ENCODE peak calls at places on chromosomes 7 and 10, in ten cellular contexts. T, S, X, M, Q, W, F, V, U and C are unnamed samples. For H3K4me1, the result is how much of the 10 kb centered on the place peaks cover.

GRCh38 chr10:89327803-89328441 is at the start of gene IFIT3:
- DNase-seq in T (no peak), W (peak), S (peak), M (no peak), X (peak), U (peak), Q (no peak), V (peak), F (no peak), C (peak)

GRCh38 chr10:103197177-103197576 is 4.1 kb upstream of the NT5C2 start:
- DNase-seq in V (peak), W (peak), S (peak), Q (no peak), U (peak), F (no peak), X (peak), T (no peak), M (peak), C (peak)

GRCh38 chr7:2760098-2760889 is 72.3 kb downstream of the AMZ1 start:
- DNase-seq in Q (peak), S (peak), U (peak), M (no peak), F (no peak), X (peak), W (no peak), T (peak), V (peak), C (peak)

GRCh38 chr10:65571011-65571570 is 1354.7 kb upstream of the LRRTM3 start:
- DNase-seq in M (no peak), F (no peak), V (no peak), U (peak), T (no peak), Q (peak), W (no peak), S (peak), X (no peak), C (no peak)

GRCh38 chr10:81848514-81848913 is 26.5 kb upstream of the NRG3 start:
- DNase-seq in T (no peak), W (peak), U (no peak), S (no peak), F (no peak), X (no peak), Q (peak), M (no peak), V (no peak), C (no peak)

GRCh38 chr10:36021096-36021495 is 379.0 kb upstream of the FZD8 start:
- DNase-seq in W (no peak), T (no peak), V (no peak), Q (no peak), S (no peak), F (no peak), U (no peak), M (no peak), X (no peak), C (no peak)

GRCh38 chr7:135645296-135645904 is 16.9 kb upstream of the STMP1 start:
- DNase-seq in Q (peak), U (peak), M (no peak), X (no peak), W (peak), T (peak), S (peak), F (no peak), V (no peak), C (no peak)

GRCh38 chr7:29214056-29214455 is 19.5 kb downstream of the CHN2 start:
- DNase-seq in F (no peak), U (no peak), Q (no peak), V (no peak), X (no peak), S (no peak), M (no peak), W (no peak), T (no peak), C (no peak)

GRCh38 chr10:35711615-35712411 is 69.7 kb upstream of the FZD8 start:
- DNase-seq in S (no peak), T (no peak), M (no peak), U (no peak), W (no peak), V (no peak), X (no peak), Q (no peak), F (no peak), C (no peak)

GRCh38 chr7:26365077-26365896 is 73.6 kb downstream of the SNX10 start:
- DNase-seq in X (no peak), S (peak), T (peak), W (peak), M (no peak), U (peak), F (peak), Q (peak), V (peak), C (peak)

GRCh38 chr7:45182856-45183710 is 25.5 kb downstream of the RAMP3 start:
- DNase-seq in W (no peak), X (no peak), Q (no peak), V (peak), U (no peak), F (peak), T (no peak), S (no peak), M (no peak), C (peak)

GRCh38 chr7:91941450-91941849 is 788 bp downstream of the AKAP9 start:
- DNase-seq in V (peak), S (peak), U (peak), M (no peak), F (peak), X (peak), W (peak), Q (peak), T (peak), C (peak)

GRCh38 chr7:7221602-7222038 is 39.3 kb downstream of the C1GALT1 start:
- DNase-seq in S (no peak), T (no peak), W (no peak), X (no peak), V (no peak), Q (no peak), M (no peak), F (no peak), U (peak), C (no peak)

GRCh38 chr7:117069379-117069778 is 116.1 kb downstream of the ST7 start:
- DNase-seq in F (no peak), W (no peak), X (no peak), V (no peak), U (no peak), S (no peak), M (no peak), T (no peak), Q (no peak), C (no peak)

GRCh38 chr10:86795353-86795752 is 38.9 kb downstream of the BMPR1A start:
- DNase-seq in U (peak), V (no peak), W (no peak), S (peak), F (no peak), X (no peak), M (no peak), T (no peak), Q (peak), C (no peak)

GRCh38 chr10:116891208-116891607 is 41.9 kb downstream of the ENO4 start:
- DNase-seq in V (no peak), X (peak), W (no peak), F (no peak), Q (no peak), T (no peak), U (peak), M (no peak), S (no peak), C (no peak)

GRCh38 chr10:29619273-29619672 is 15.5 kb downstream of the SVIL start:
- DNase-seq in U (peak), V (no peak), Q (no peak), M (no peak), T (no peak), S (peak), W (no peak), F (no peak), X (no peak), C (no peak)

GRCh38 chr10:6530966-6531365 is 49.1 kb downstream of the PRKCQ start:
- DNase-seq in X (no peak), V (no peak), M (no peak), W (no peak), Q (no peak), T (no peak), U (no peak), F (no peak), S (no peak), C (no peak)

GRCh38 chr10:31586708-31587107 is 267.7 kb downstream of the ZEB1 start:
- DNase-seq in S (no peak), W (no peak), V (peak), Q (no peak), M (no peak), X (peak), T (no peak), U (no peak), F (no peak), C (no peak)

GRCh38 chr7:157416011-157416410 is 79.2 kb downstream of the DNAJB6 start:
- DNase-seq in W (no peak), S (no peak), T (no peak), X (no peak), M (no peak), V (no peak), Q (no peak), U (no peak), F (no peak), C (no peak)

GRCh38 chr7:81501220-81501619 is 268.6 kb downstream of the HGF start:
- DNase-seq in U (peak), F (no peak), T (peak), Q (no peak), W (no peak), V (no peak), M (no peak), S (no peak), X (no peak), C (no peak)

GRCh38 chr7:27172388-27172774 is 1.7 kb downstream of the HOXA10 start:
- DNase-seq in Q (no peak), M (no peak), U (no peak), F (peak), X (peak), V (no peak), S (no peak), W (no peak), T (no peak), C (peak)

GRCh38 chr10:62095341-62096071 is 173.1 kb downstream of the RTKN2 start:
- DNase-seq in U (peak), V (no peak), X (no peak), F (no peak), S (peak), M (no peak), T (no peak), Q (peak), W (no peak), C (no peak)

GRCh38 chr7:73448609-73449008 is 15.0 kb downstream of the FZD9 start:
- DNase-seq in U (no peak), V (no peak), T (no peak), Q (no peak), F (no peak), X (no peak), S (no peak), W (no peak), M (no peak), C (no peak)

GRCh38 chr10:77479586-77479985 is 158.0 kb downstream of the KCNMA1 start:
- DNase-seq in S (no peak), T (no peak), M (no peak), W (no peak), Q (no peak), X (no peak), F (no peak), V (no peak), U (no peak), C (no peak)

GRCh38 chr10:120506674-120507073 is 49.6 kb downstream of the PLPP4 start:
- DNase-seq in W (no peak), M (no peak), Q (no peak), F (no peak), U (peak), V (no peak), X (no peak), T (no peak), S (no peak), C (no peak)

GRCh38 chr7:21028186-21028989 is 241.7 kb upstream of the SP8 start:
- DNase-seq in T (no peak), X (no peak), M (no peak), F (no peak), W (peak), U (peak), Q (peak), S (no peak), V (peak), C (no peak)
- H3K4me1 ChIP-seq in T (under half), X (under half), M (under half), F (under half), W (under half), U (under half), Q (half or more), S (under half), V (under half), C (under half)

DNA sequence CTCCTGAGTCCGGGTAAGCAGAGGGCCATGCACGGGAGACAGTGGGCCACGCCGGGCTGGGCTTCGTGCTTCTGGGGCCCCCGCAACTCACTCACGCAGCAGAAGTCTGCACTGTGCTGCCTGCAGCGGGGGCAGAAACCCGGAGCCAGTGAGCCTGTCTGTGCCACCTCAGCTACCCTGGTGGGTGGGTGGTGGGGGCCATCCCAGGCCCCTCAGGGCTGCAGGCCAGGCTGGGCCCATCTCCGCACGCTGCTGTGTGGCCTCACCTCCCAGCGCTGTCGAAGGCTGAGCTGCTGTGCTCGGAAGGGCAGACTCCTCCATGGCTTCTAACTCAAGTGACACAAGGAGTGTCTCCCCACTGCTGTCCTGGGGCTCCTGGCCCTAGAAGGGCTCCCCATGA is 125.5 kb downstream of the FAM53B start:
- DNase-seq in U (no peak), F (no peak), X (no peak), T (no peak), Q (no peak), S (no peak), V (no peak), W (no peak), M (no peak), C (no peak)
- H3K27ac ChIP-seq in U (no peak), F (no peak), X (no peak), T (peak), Q (no peak), S (no peak), V (peak), W (peak), M (no peak), C (no peak)

GRCh38 chr10:18140957-18141888 is 999 bp downstream of the CACNB2 start:
- DNase-seq in V (no peak), T (no peak), F (no peak), M (no peak), X (no peak), W (peak), S (no peak), Q (peak), U (peak), C (no peak)
- TF ChIP-seq CTCF in V (no peak), T (no peak), F (no peak), M (no peak), X (no peak), W (no peak), S (no peak), Q (no peak), U (no peak), C (no peak)

GRCh38 chr10:97358781-97359180 is 24.3 kb upstream of the FRAT2 start:
- DNase-seq in T (no peak), X (no peak), V (no peak), M (no peak), W (no peak), Q (no peak), U (no peak), S (no peak), F (no peak), C (peak)
- H3K4me1 ChIP-seq in T (under half), X (under half), V (under half), M (under half), W (under half), Q (under half), U (under half), S (under half), F (under half), C (under half)

GRCh38 chr7:47393406-47393805 is 188.5 kb downstream of the TNS3 start:
- DNase-seq in U (no peak), F (no peak), V (no peak), T (no peak), X (no peak), M (no peak), W (no peak), S (no peak), Q (no peak), C (no peak)
- H3K27ac ChIP-seq in U (no peak), F (no peak), V (no peak), T (no peak), X (no peak), M (no peak), W (no peak), S (no peak), Q (no peak), C (peak)

GRCh38 chr10:131998845-131999681 is 17.3 kb upstream of the BNIP3 start:
- DNase-seq in U (no peak), S (peak), V (no peak), T (no peak), W (no peak), X (no peak), Q (no peak), F (no peak), M (no peak), C (no peak)

GRCh38 chr10:132004052-132004451 is 22.3 kb upstream of the BNIP3 start:
- DNase-seq in X (no peak), S (peak), W (no peak), M (no peak), F (no peak), T (no peak), U (no peak), V (no peak), Q (no peak), C (no peak)

GRCh38 chr10:132003286-132003924 is 21.7 kb upstream of the BNIP3 start:
- DNase-seq in Q (no peak), X (no peak), V (no peak), U (no peak), T (no peak), F (no peak), S (no peak), M (no peak), W (no peak), C (no peak)

GRCh38 chr10:132002004-132002403 is 20.3 kb upstream of the BNIP3 start:
- DNase-seq in S (no peak), T (no peak), U (no peak), F (no peak), X (no peak), V (no peak), M (no peak), W (no peak), Q (no peak), C (no peak)

GRCh38 chr10:132001238-132001977 is 19.7 kb upstream of the BNIP3 start:
- DNase-seq in X (no peak), V (peak), F (no peak), U (peak), W (peak), Q (no peak), T (no peak), M (no peak), S (peak), C (no peak)
- TF ChIP-seq CTCF in X (no peak), V (no peak), F (no peak), U (peak), W (peak), Q (peak), T (no peak), M (no peak), S (peak), C (no peak)

GRCh38 chr7:134451656-134452055 is 7.2 kb downstream of the AKR1B1 start:
- DNase-seq in V (no peak), Q (no peak), W (no peak), M (no peak), X (no peak), S (no peak), T (no peak), U (no peak), F (no peak), C (no peak)

GRCh38 chr7:134448359-134449229 is 10.3 kb downstream of the AKR1B1 start:
- DNase-seq in X (no peak), M (no peak), F (no peak), V (no peak), W (peak), T (no peak), Q (no peak), U (peak), S (no peak), C (no peak)

GRCh38 chr7:134449596-134450194 is 9.2 kb downstream of the AKR1B1 start:
- DNase-seq in W (peak), V (no peak), X (no peak), Q (no peak), T (no peak), M (no peak), F (no peak), U (no peak), S (no peak), C (peak)

GRCh38 chr7:134452419-134452827 is 6.5 kb downstream of the AKR1B1 start:
- DNase-seq in X (no peak), U (no peak), S (no peak), F (no peak), W (peak), T (no peak), V (no peak), Q (no peak), M (no peak), C (no peak)

GRCh38 chr7:134450296-134451000 is 8.5 kb downstream of the AKR1B1 start:
- DNase-seq in X (no peak), U (no peak), V (no peak), M (no peak), W (no peak), T (no peak), S (no peak), Q (no peak), F (no peak), C (no peak)
- H3K4me1 ChIP-seq in X (under half), U (under half), V (under half), M (under half), W (under half), T (under half), S (under half), Q (under half), F (under half), C (half or more)

GRCh38 chr7:108286290-108286904 is 156.2 kb upstream of the LAMB4 start:
- DNase-seq in S (no peak), W (no peak), M (no peak), V (no peak), X (no peak), Q (no peak), F (no peak), U (no peak), T (no peak), C (no peak)
- H3K27ac ChIP-seq in S (no peak), W (no peak), M (no peak), V (no peak), X (no peak), Q (no peak), F (no peak), U (no peak), T (no peak), C (no peak)